ENCODE peak calls at places on chromosomes 6 and 20, in ten cellular contexts. Q is NCI-H1417; H is esophagus muscularis mucosa; D is HFF-Myc; I is NCI-H748 treated with DMSO at 0.1 percent for 48 hours; B is Caco-2; G is activated T-helper 1 cell treated with anti-CD3 and anti-CD28 coated beads, Interleukin-2, amount 50 U/mL, for 16 hours; Y is H7; T is cardiac fibroblast; S is CD8-positive, alpha-beta memory T cell. M is an unnamed sample.

GRCh38 chr20:2955257-2955950 is 82.1 kb downstream of the PTPRA start:
- DNase-seq in Q (no peak), H (no peak), D (no peak), I (no peak), B (no peak), G (no peak), Y (no peak), T (no peak), S (no peak), M (no peak)

GRCh38 chr6:11350294-11350693 is 117.8 kb upstream of the NEDD9 start:
- DNase-seq in Q (no peak), H (no peak), D (no peak), I (no peak), B (no peak), G (no peak), Y (no peak), T (no peak), S (no peak), M (no peak)

GRCh38 chr6:38806271-38806670 is 91.2 kb downstream of the DNAH8 start:
- DNase-seq in Q (no peak), H (no peak), D (no peak), I (no peak), B (no peak), G (no peak), Y (peak; percentile 8), T (no peak), S (no peak), M (no peak)

GRCh38 chr6:90477366-90477765 is 109.5 kb downstream of the MAP3K7 start:
- DNase-seq in Q (no peak), H (no peak), D (no peak), I (no peak), B (no peak), G (no peak), Y (no peak), T (no peak), S (no peak), M (no peak)

GRCh38 chr20:44014807-44015732 is 100.4 kb downstream of the TOX2 start:
- DNase-seq in Q (peak; percentile 78), H (no peak), D (no peak), I (no peak), B (peak; percentile 34), G (no peak), Y (no peak), T (peak; percentile 55), S (no peak), M (no peak)

GRCh38 chr6:143123081-143123480 is 62.4 kb downstream of the AIG1 start:
- DNase-seq in Q (no peak), H (no peak), D (no peak), I (no peak), B (no peak), G (no peak), Y (no peak), T (no peak), S (no peak), M (no peak)

GRCh38 chr20:34945315-34946077 is 10.1 kb downstream of the GSS start:
- DNase-seq in Q (no peak), H (no peak), D (no peak), I (no peak), B (no peak), G (no peak), Y (no peak), T (no peak), S (no peak), M (no peak)

GRCh38 chr20:62824476-62825287 is 7.8 kb downstream of the COL9A3 start:
- DNase-seq in Q (peak; percentile 40), H (no peak), D (no peak), I (no peak), B (no peak), G (no peak), Y (peak; percentile 96), T (peak; percentile 70), S (peak; percentile 16), M (no peak)

GRCh38 chr20:31712564-31713311 is 9.9 kb downstream of the BCL2L1 start:
- DNase-seq in Q (peak; percentile 49), H (peak; percentile 97), D (peak; percentile 70), I (no peak), B (peak; percentile 99), G (no peak), Y (peak; percentile 88), T (peak; percentile 90), S (no peak), M (no peak)

GRCh38 chr6:129717287-129717686 is 7.3 kb upstream of the ARHGAP18 start:
- DNase-seq in Q (no peak), H (no peak), D (no peak), I (no peak), B (no peak), G (no peak), Y (no peak), T (peak; percentile 41), S (no peak), M (no peak)

GRCh38 chr6:46130665-46131064 is 876 bp downstream of the ENPP4 start:
- DNase-seq in Q (peak; percentile 35), H (no peak), D (no peak), I (no peak), B (no peak), G (no peak), Y (no peak), T (no peak), S (no peak), M (no peak)

GRCh38 chr20:62368629-62369507 is 1.8 kb upstream of the LAMA5 start:
- DNase-seq in Q (peak; percentile 50), H (no peak), D (no peak), I (no peak), B (peak; percentile 97), G (no peak), Y (peak; percentile 94), T (peak; percentile 66), S (no peak), M (no peak)

GRCh38 chr20:4929686-4930397 is 71.5 kb downstream of the SLC23A2 start:
- DNase-seq in Q (no peak), H (no peak), D (no peak), I (no peak), B (no peak), G (no peak), Y (no peak), T (no peak), S (no peak), M (no peak)

GRCh38 chr20:5569021-5569420 is 181.2 kb upstream of the SHLD1 start:
- DNase-seq in Q (peak; percentile 56), H (no peak), D (no peak), I (peak; percentile 75), B (no peak), G (no peak), Y (no peak), T (peak; percentile 73), S (peak; percentile 18), M (peak; percentile 22)

GRCh38 chr20:47642624-47643023 is 140.9 kb downstream of the NCOA3 start:
- DNase-seq in Q (no peak), H (no peak), D (no peak), I (no peak), B (no peak), G (no peak), Y (no peak), T (no peak), S (no peak), M (no peak)

GRCh38 chr6:81999270-81999669 is 246.8 kb upstream of the TENT5A start:
- DNase-seq in Q (no peak), H (no peak), D (no peak), I (no peak), B (no peak), G (no peak), Y (no peak), T (no peak), S (no peak), M (no peak)

GRCh38 chr6:129136751-129137150 is 253.8 kb downstream of the LAMA2 start:
- DNase-seq in Q (no peak), H (no peak), D (no peak), I (no peak), B (no peak), G (no peak), Y (no peak), T (no peak), S (no peak), M (no peak)

GRCh38 chr20:47468290-47469050 is 33.2 kb upstream of the NCOA3 start:
- DNase-seq in Q (no peak), H (no peak), D (no peak), I (no peak), B (no peak), G (no peak), Y (no peak), T (no peak), S (no peak), M (no peak)

GRCh38 chr6:134725590-134725989 is 224.3 kb downstream of the ALDH8A1 start:
- DNase-seq in Q (no peak), H (no peak), D (no peak), I (no peak), B (no peak), G (no peak), Y (no peak), T (no peak), S (no peak), M (no peak)

GRCh38 chr6:137637161-137637560 is 143.0 kb upstream of the OLIG3 start:
- DNase-seq in Q (no peak), H (no peak), D (peak; percentile 83), I (no peak), B (no peak), G (no peak), Y (no peak), T (peak; percentile 98), S (no peak), M (no peak)

GRCh38 chr6:143478479-143479062 is 28.0 kb downstream of the PEX3 start:
- DNase-seq in Q (no peak), H (no peak), D (no peak), I (no peak), B (no peak), G (no peak), Y (no peak), T (no peak), S (no peak), M (no peak)

GRCh38 chr6:16473184-16473907 is 235.0 kb downstream of the GMPR start:
- DNase-seq in Q (no peak), H (no peak), D (no peak), I (no peak), B (no peak), G (no peak), Y (no peak), T (no peak), S (no peak), M (no peak)

GRCh38 chr20:59565768-59566461 is 38.4 kb upstream of the PHACTR3 start:
- DNase-seq in Q (no peak), H (peak; percentile 62), D (no peak), I (no peak), B (no peak), G (no peak), Y (peak; percentile 26), T (no peak), S (no peak), M (no peak)

GRCh38 chr20:55090301-55090700 is 614.9 kb downstream of the DOK5 start:
- DNase-seq in Q (no peak), H (no peak), D (no peak), I (no peak), B (no peak), G (no peak), Y (no peak), T (no peak), S (no peak), M (no peak)

M was measured in caudate nucleus.